ENCODE peak calls at places on chromosome 1, in four cellular contexts. One of them, this sample, is unnamed.

GRCh38 chr1:11461738-11462137 is 17.2 kb upstream of the DISP3 start:
- DNase-seq in neural crest cell: no peak
- DNase-seq in NB4: no peak
- DNase-seq in AG09309: no peak
- DNase-seq in this sample: no peak

GRCh38 chr1:175200626-175201025 is 8.1 kb upstream of the KIAA0040 start:
- DNase-seq in neural crest cell: no peak
- DNase-seq in NB4: no peak
- DNase-seq in AG09309: no peak
- DNase-seq in this sample: no peak

GRCh38 chr1:67535474-67535873 is 105.3 kb upstream of the SERBP1 start:
- DNase-seq in neural crest cell: peak; percentile 53
- DNase-seq in NB4: peak; percentile 75
- DNase-seq in AG09309: peak; percentile 73
- DNase-seq in this sample: peak; percentile 84

GRCh38 chr1:29239142-29239541 is 2.8 kb downstream of the PTPRU start:
- DNase-seq in neural crest cell: no peak
- DNase-seq in NB4: no peak
- DNase-seq in AG09309: no peak
- DNase-seq in this sample: no peak

GRCh38 chr1:66446261-66447001 is 87.5 kb upstream of the SGIP1 start:
- DNase-seq in neural crest cell: peak; percentile 50
- DNase-seq in NB4: peak; percentile 78
- DNase-seq in AG09309: peak; percentile 39
- DNase-seq in this sample: no peak

GRCh38 chr1:117795190-117795589 is 134.2 kb downstream of the GDAP2 start:
- DNase-seq in neural crest cell: no peak
- DNase-seq in NB4: no peak
- DNase-seq in AG09309: peak; percentile 78
- DNase-seq in this sample: no peak

GRCh38 chr1:181018901-181019681 is 3.6 kb downstream of the STX6 start:
- DNase-seq in neural crest cell: no peak
- DNase-seq in NB4: no peak
- DNase-seq in AG09309: no peak
- DNase-seq in this sample: no peak

GRCh38 chr1:198649598-198650338 is 10.9 kb downstream of the PTPRC start:
- DNase-seq in neural crest cell: no peak
- DNase-seq in NB4: no peak
- DNase-seq in AG09309: no peak
- DNase-seq in this sample: no peak

GRCh38 chr1:51328279-51328678 is 2.1 kb downstream of the TTC39A start:
- DNase-seq in neural crest cell: no peak
- DNase-seq in NB4: no peak
- DNase-seq in AG09309: no peak
- DNase-seq in this sample: no peak

GRCh38 chr1:91763252-91763651 is 122.7 kb downstream of the TGFBR3 start:
- DNase-seq in neural crest cell: no peak
- DNase-seq in NB4: no peak
- DNase-seq in AG09309: no peak
- DNase-seq in this sample: no peak

GRCh38 chr1:223052931-223053330 is 90.1 kb downstream of the TLR5 start:
- DNase-seq in neural crest cell: no peak
- DNase-seq in NB4: no peak
- DNase-seq in AG09309: no peak
- DNase-seq in this sample: no peak

GRCh38 chr1:15469836-15470495 is 5.9 kb upstream of the CELA2B start:
- DNase-seq in neural crest cell: no peak
- DNase-seq in NB4: no peak
- DNase-seq in AG09309: no peak
- DNase-seq in this sample: peak; percentile 69

GRCh38 chr1:8939362-8939995 is 6.2 kb upstream of the CA6 start:
- DNase-seq in neural crest cell: no peak
- DNase-seq in NB4: peak; percentile 80
- DNase-seq in AG09309: no peak
- DNase-seq in this sample: no peak

GRCh38 chr1:7578206-7578605 is 192.9 kb upstream of the VAMP3 start:
- DNase-seq in neural crest cell: no peak
- DNase-seq in NB4: no peak
- DNase-seq in AG09309: no peak
- DNase-seq in this sample: no peak

GRCh38 chr1:8943516-8943896 is 2.2 kb upstream of the CA6 start:
- DNase-seq in neural crest cell: peak; percentile 12
- DNase-seq in NB4: no peak
- DNase-seq in AG09309: no peak
- DNase-seq in this sample: no peak

GRCh38 chr1:225768662-225769426 is 8.8 kb upstream of the SRP9 start:
- DNase-seq in neural crest cell: no peak
- DNase-seq in NB4: no peak
- DNase-seq in AG09309: no peak
- DNase-seq in this sample: no peak

GRCh38 chr1:193519922-193520321 is 333.5 kb upstream of the B3GALT2 start:
- DNase-seq in neural crest cell: no peak
- DNase-seq in NB4: no peak
- DNase-seq in AG09309: no peak
- DNase-seq in this sample: no peak

GRCh38 chr1:41539416-41539800 is 54.9 kb upstream of the EDN2 start:
- DNase-seq in neural crest cell: no peak
- DNase-seq in NB4: no peak
- DNase-seq in AG09309: no peak
- DNase-seq in this sample: no peak

GRCh38 chr1:16067127-16067768 is 6.2 kb downstream of the FAM131C start:
- DNase-seq in neural crest cell: peak; percentile 31
- DNase-seq in NB4: no peak
- DNase-seq in AG09309: no peak
- DNase-seq in this sample: peak; percentile 74

GRCh38 chr1:198903203-198903602 is 264.4 kb downstream of the PTPRC start:
- DNase-seq in neural crest cell: peak; percentile 48
- DNase-seq in NB4: no peak
- DNase-seq in AG09309: no peak
- DNase-seq in this sample: peak; percentile 28

GRCh38 chr1:245045087-245045881 is 109.5 kb upstream of the KIF26B start:
- DNase-seq in neural crest cell: no peak
- DNase-seq in NB4: peak; percentile 25
- DNase-seq in AG09309: no peak
- DNase-seq in this sample: no peak

GRCh38 chr1:6683434-6683833 is 18.2 kb downstream of the DNAJC11 start:
- DNase-seq in neural crest cell: no peak
- DNase-seq in NB4: no peak
- DNase-seq in AG09309: no peak
- DNase-seq in this sample: no peak

GRCh38 chr1:17742590-17742989 is 12.5 kb upstream of the ACTL8 start:
- DNase-seq in neural crest cell: no peak
- DNase-seq in NB4: no peak
- DNase-seq in AG09309: no peak
- DNase-seq in this sample: no peak

GRCh38 chr1:110927484-110928075 is 36.1 kb downstream of the LRIF1 start:
- DNase-seq in neural crest cell: no peak
- DNase-seq in NB4: no peak
- DNase-seq in AG09309: no peak
- DNase-seq in this sample: no peak

GRCh38 chr1:173430707-173431662 is 46.1 kb upstream of the PRDX6 start:
- DNase-seq in neural crest cell: peak; percentile 95
- DNase-seq in NB4: peak; percentile 86
- DNase-seq in AG09309: peak; percentile 68
- DNase-seq in this sample: peak; percentile 91

GRCh38 chr1:41894778-41895483 is 23.8 kb downstream of the HIVEP3 start:
- DNase-seq in neural crest cell: no peak
- DNase-seq in NB4: peak; percentile 38
- DNase-seq in AG09309: no peak
- DNase-seq in this sample: no peak

GRCh38 chr1:18749569-18749968 is 109.9 kb downstream of the TAS1R2 start:
- DNase-seq in neural crest cell: no peak
- DNase-seq in NB4: no peak
- DNase-seq in AG09309: no peak
- DNase-seq in this sample: no peak

GRCh38 chr1:18750600-18750999 is 108.9 kb downstream of the TAS1R2 start:
- DNase-seq in neural crest cell: no peak
- DNase-seq in NB4: no peak
- DNase-seq in AG09309: no peak
- DNase-seq in this sample: no peak

GRCh38 chr1:18748435-18748834 is 111.0 kb downstream of the TAS1R2 start:
- DNase-seq in neural crest cell: no peak
- DNase-seq in NB4: no peak
- DNase-seq in AG09309: no peak
- DNase-seq in this sample: no peak

GRCh38 chr1:18743233-18743632 is 112.6 kb downstream of the PAX7 start:
- DNase-seq in neural crest cell: no peak
- DNase-seq in NB4: no peak
- DNase-seq in AG09309: no peak
- DNase-seq in this sample: no peak

DNA sequence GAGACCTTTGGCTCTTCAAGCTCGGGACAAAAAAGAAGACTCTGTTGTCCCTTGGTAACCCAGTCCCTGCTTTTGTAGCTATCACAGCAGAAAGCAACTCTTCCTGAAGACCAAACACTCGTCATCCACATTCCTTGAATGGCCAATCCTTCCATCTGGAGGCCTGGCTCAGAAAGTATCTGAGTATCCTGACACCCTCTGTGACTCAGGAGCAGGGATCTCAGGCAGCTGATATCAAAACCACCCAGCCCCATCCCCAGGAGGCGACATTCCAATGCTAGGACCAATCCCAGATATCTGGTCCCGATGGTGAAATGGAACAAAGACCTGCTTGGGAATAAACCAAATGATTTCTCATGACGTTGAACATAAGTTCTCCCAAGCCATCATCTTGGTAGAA is 112.5 kb downstream of the TAS1R2 start:
- DNase-seq in neural crest cell: no peak
- DNase-seq in NB4: no peak
- DNase-seq in AG09309: no peak
- DNase-seq in this sample: no peak
- TF ChIP-seq CTCF in neural crest cell: no peak
- TF ChIP-seq CTCF in NB4: no peak
- TF ChIP-seq CTCF in AG09309: no peak
- TF ChIP-seq CTCF in this sample: no peak

GRCh38 chr1:179702923-179703322 is 40.2 kb upstream of the FAM163A start:
- DNase-seq in neural crest cell: no peak
- DNase-seq in NB4: no peak
- DNase-seq in AG09309: no peak
- DNase-seq in this sample: no peak
- TF ChIP-seq CTCF in neural crest cell: no peak
- TF ChIP-seq CTCF in NB4: no peak
- TF ChIP-seq CTCF in AG09309: no peak
- TF ChIP-seq CTCF in this sample: no peak

DNA sequence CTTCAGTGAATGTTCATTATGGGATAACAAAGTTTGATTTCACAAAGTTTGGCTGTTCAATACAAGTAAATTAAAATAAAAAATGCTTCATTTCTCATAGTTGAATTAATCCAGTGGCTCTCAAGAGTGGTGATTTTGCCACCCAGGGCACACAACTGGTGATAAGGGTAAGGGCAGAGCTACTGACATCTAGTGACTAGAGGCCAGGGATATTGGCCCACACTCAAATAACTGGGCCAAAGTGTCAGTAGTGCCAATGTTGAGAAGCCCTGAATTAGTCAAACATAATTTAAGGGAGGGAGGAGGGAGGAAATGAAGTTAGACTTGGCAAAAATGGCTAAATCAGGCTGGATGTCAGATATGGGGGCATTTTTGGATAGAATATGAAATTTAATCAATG is 880.5 kb upstream of the ADGRL4 start:
- DNase-seq in neural crest cell: no peak
- DNase-seq in NB4: no peak
- DNase-seq in AG09309: no peak
- DNase-seq in this sample: no peak
- TF ChIP-seq CTCF in neural crest cell: no peak
- TF ChIP-seq CTCF in NB4: no peak
- TF ChIP-seq CTCF in AG09309: no peak
- TF ChIP-seq CTCF in this sample: no peak

GRCh38 chr1:79928901-79929300 is 922.4 kb upstream of the ADGRL4 start:
- DNase-seq in neural crest cell: no peak
- DNase-seq in NB4: no peak
- DNase-seq in AG09309: no peak
- DNase-seq in this sample: no peak
- TF ChIP-seq CTCF in neural crest cell: no peak
- TF ChIP-seq CTCF in NB4: no peak
- TF ChIP-seq CTCF in AG09309: no peak
- TF ChIP-seq CTCF in this sample: no peak

GRCh38 chr1:3067301-3067670 is 1.7 kb upstream of the PRDM16 start:
- DNase-seq in neural crest cell: no peak
- DNase-seq in NB4: no peak
- DNase-seq in AG09309: no peak
- DNase-seq in this sample: peak; percentile 10

GRCh38 chr1:3066826-3067225 is 2.2 kb upstream of the PRDM16 start:
- DNase-seq in neural crest cell: no peak
- DNase-seq in NB4: no peak
- DNase-seq in AG09309: no peak
- DNase-seq in this sample: peak; percentile 9

GRCh38 chr1:3065797-3066196 is 3.2 kb upstream of the PRDM16 start:
- DNase-seq in neural crest cell: no peak
- DNase-seq in NB4: no peak
- DNase-seq in AG09309: no peak
- DNase-seq in this sample: no peak

GRCh38 chr1:3065396-3065795 is 3.6 kb upstream of the PRDM16 start:
- DNase-seq in neural crest cell: no peak
- DNase-seq in NB4: no peak
- DNase-seq in AG09309: no peak
- DNase-seq in this sample: no peak

DNA sequence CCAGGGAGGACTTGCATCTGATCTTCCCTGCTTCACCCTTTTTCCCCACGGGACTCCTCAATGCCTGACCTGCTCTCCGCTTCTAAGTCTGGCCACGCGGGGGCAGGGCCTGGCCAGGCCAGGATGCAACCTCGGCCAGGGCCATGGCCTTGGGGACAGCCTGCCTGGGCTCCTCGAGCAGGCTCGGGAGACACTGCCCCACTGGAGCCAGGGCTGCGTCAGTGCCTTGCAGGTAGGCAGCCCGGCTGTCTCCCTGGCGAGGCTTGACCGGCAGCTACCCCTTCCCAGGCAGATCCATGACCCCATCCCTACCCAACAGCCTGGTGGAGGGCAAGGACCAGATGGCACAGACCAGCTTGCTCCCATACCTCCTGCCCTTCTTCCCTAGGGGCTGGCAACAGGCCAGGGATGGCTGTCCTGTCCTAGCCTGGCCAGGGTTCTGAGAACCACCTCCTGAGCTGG is 2.7 kb upstream of the PRDM16 start:
- DNase-seq in neural crest cell: peak; percentile 64
- DNase-seq in NB4: no peak
- DNase-seq in AG09309: no peak
- DNase-seq in this sample: no peak
- TF ChIP-seq CTCF in neural crest cell: peak; percentile 66
- TF ChIP-seq CTCF in NB4: no peak
- TF ChIP-seq CTCF in AG09309: no peak
- TF ChIP-seq CTCF in this sample: no peak

GRCh38 chr1:43388613-43389012 is 987 bp downstream of the MED8 start:
- DNase-seq in neural crest cell: no peak
- DNase-seq in NB4: no peak
- DNase-seq in AG09309: no peak
- DNase-seq in this sample: no peak
- TF ChIP-seq CTCF in neural crest cell: no peak
- TF ChIP-seq CTCF in NB4: no peak
- TF ChIP-seq CTCF in AG09309: no peak
- TF ChIP-seq CTCF in this sample: no peak

This sample was measured in glutamatergic neuron.